ENCODE peak calls at places on chromosome 6, in nine cellular contexts. One of them, this sample, is unnamed. For H3K4me1, the result is how much of the 10 kb centered on the place peaks cover.

GRCh38 chr6:112332274-112332673 is 14.9 kb upstream of the RFPL4B start:
- DNase-seq in heart right ventricle: no peak
- DNase-seq in kidney: no peak
- DNase-seq in GM23338: no peak
- DNase-seq in cardiac muscle cell: no peak
- DNase-seq in mucosa of descending colon: no peak
- DNase-seq in lower lobe of right lung: no peak
- DNase-seq in neural progenitor cell: no peak
- DNase-seq in Panc1: no peak
- DNase-seq in this sample: no peak

GRCh38 chr6:74048387-74048786 is 352.4 kb downstream of the CD109 start:
- DNase-seq in heart right ventricle: no peak
- DNase-seq in kidney: no peak
- DNase-seq in GM23338: no peak
- DNase-seq in cardiac muscle cell: no peak
- DNase-seq in mucosa of descending colon: no peak
- DNase-seq in lower lobe of right lung: no peak
- DNase-seq in neural progenitor cell: no peak
- DNase-seq in Panc1: no peak
- DNase-seq in this sample: no peak

GRCh38 chr6:22838346-22838745 is 269.0 kb downstream of the HDGFL1 start:
- DNase-seq in heart right ventricle: no peak
- DNase-seq in kidney: no peak
- DNase-seq in GM23338: peak
- DNase-seq in cardiac muscle cell: no peak
- DNase-seq in mucosa of descending colon: no peak
- DNase-seq in lower lobe of right lung: no peak
- DNase-seq in neural progenitor cell: no peak
- DNase-seq in Panc1: no peak
- DNase-seq in this sample: no peak

GRCh38 chr6:87723727-87724078 is 21.7 kb upstream of the AKIRIN2 start:
- DNase-seq in heart right ventricle: no peak
- DNase-seq in kidney: no peak
- DNase-seq in GM23338: no peak
- DNase-seq in cardiac muscle cell: no peak
- DNase-seq in mucosa of descending colon: no peak
- DNase-seq in lower lobe of right lung: no peak
- DNase-seq in neural progenitor cell: no peak
- DNase-seq in Panc1: no peak
- DNase-seq in this sample: no peak

GRCh38 chr6:129312865-129313264 is 397.1 kb downstream of the ARHGAP18 start:
- DNase-seq in heart right ventricle: no peak
- DNase-seq in kidney: no peak
- DNase-seq in GM23338: no peak
- DNase-seq in cardiac muscle cell: no peak
- DNase-seq in mucosa of descending colon: no peak
- DNase-seq in lower lobe of right lung: no peak
- DNase-seq in neural progenitor cell: no peak
- DNase-seq in Panc1: no peak
- DNase-seq in this sample: no peak

GRCh38 chr6:30259140-30260035 is 46.2 kb upstream of the TRIM26 start:
- DNase-seq in heart right ventricle: peak
- DNase-seq in kidney: peak
- DNase-seq in GM23338: peak
- DNase-seq in cardiac muscle cell: peak
- DNase-seq in mucosa of descending colon: peak
- DNase-seq in lower lobe of right lung: peak
- DNase-seq in neural progenitor cell: peak
- DNase-seq in Panc1: peak
- DNase-seq in this sample: peak

GRCh38 chr6:21200056-21200870 is 393.3 kb upstream of the SOX4 start:
- DNase-seq in heart right ventricle: no peak
- DNase-seq in kidney: no peak
- DNase-seq in GM23338: no peak
- DNase-seq in cardiac muscle cell: peak
- DNase-seq in mucosa of descending colon: no peak
- DNase-seq in lower lobe of right lung: no peak
- DNase-seq in neural progenitor cell: no peak
- DNase-seq in Panc1: no peak
- DNase-seq in this sample: no peak

GRCh38 chr6:128519132-128519930 is 1.1 kb downstream of the PTPRK start:
- DNase-seq in heart right ventricle: peak
- DNase-seq in kidney: peak
- DNase-seq in GM23338: peak
- DNase-seq in cardiac muscle cell: peak
- DNase-seq in mucosa of descending colon: peak
- DNase-seq in lower lobe of right lung: peak
- DNase-seq in neural progenitor cell: peak
- DNase-seq in Panc1: no peak
- DNase-seq in this sample: peak

GRCh38 chr6:122719176-122719575 is 60.3 kb upstream of the FABP7 start:
- DNase-seq in heart right ventricle: no peak
- DNase-seq in kidney: no peak
- DNase-seq in GM23338: no peak
- DNase-seq in cardiac muscle cell: no peak
- DNase-seq in mucosa of descending colon: no peak
- DNase-seq in lower lobe of right lung: no peak
- DNase-seq in neural progenitor cell: no peak
- DNase-seq in Panc1: no peak
- DNase-seq in this sample: no peak

GRCh38 chr6:159819098-159819497 is 19.0 kb downstream of the PNLDC1 start:
- DNase-seq in heart right ventricle: no peak
- DNase-seq in kidney: no peak
- DNase-seq in GM23338: no peak
- DNase-seq in cardiac muscle cell: no peak
- DNase-seq in mucosa of descending colon: no peak
- DNase-seq in lower lobe of right lung: peak
- DNase-seq in neural progenitor cell: no peak
- DNase-seq in Panc1: no peak
- DNase-seq in this sample: no peak

GRCh38 chr6:127918506-127919427 is 17.9 kb upstream of the THEMIS start:
- DNase-seq in heart right ventricle: no peak
- DNase-seq in kidney: no peak
- DNase-seq in GM23338: no peak
- DNase-seq in cardiac muscle cell: no peak
- DNase-seq in mucosa of descending colon: no peak
- DNase-seq in lower lobe of right lung: no peak
- DNase-seq in neural progenitor cell: no peak
- DNase-seq in Panc1: no peak
- DNase-seq in this sample: no peak

DNA sequence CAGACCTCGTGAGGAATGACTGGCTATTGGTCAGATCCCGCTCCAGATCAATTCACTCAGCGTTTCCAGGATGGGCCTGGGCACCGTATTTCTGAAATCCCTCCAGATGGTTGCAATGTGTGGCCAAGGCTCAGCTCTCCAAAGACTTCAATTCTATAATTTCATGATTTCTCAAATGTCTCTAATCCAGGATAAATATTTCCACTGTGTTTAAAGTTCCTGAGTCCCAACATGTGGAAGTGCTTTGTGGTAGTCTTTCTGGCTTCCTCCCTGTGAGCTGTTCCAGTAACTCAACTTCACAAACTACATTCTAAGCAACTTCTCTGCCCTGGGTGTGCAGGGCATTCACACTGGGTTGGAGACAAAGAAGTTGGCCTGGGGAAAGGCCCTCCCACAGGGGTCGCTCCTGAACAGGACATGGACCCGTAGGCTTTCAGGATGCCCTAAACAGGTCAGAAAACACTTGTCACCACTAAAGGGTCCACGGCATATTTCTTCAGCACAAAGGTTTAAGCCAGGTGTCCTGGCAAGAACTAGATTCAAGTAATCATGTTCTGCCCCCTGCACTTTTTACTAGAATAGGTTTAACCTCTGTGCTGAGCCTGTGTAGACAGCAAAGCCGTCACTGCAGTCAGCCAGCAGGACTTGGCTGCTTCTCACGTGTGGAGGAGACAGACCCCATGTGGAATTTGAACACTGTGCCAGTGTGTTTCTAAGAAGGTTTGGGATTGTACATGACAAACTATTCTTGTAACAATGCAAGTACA is 212.0 kb downstream of the WDR27 start:
- DNase-seq in heart right ventricle: no peak
- DNase-seq in kidney: no peak
- DNase-seq in GM23338: no peak
- DNase-seq in cardiac muscle cell: no peak
- DNase-seq in mucosa of descending colon: no peak
- DNase-seq in lower lobe of right lung: no peak
- DNase-seq in neural progenitor cell: peak
- DNase-seq in Panc1: no peak
- DNase-seq in this sample: no peak
- TF ChIP-seq CTCF in heart right ventricle: no peak
- TF ChIP-seq CTCF in kidney: no peak
- TF ChIP-seq CTCF in GM23338: no peak
- TF ChIP-seq CTCF in cardiac muscle cell: no peak
- TF ChIP-seq CTCF in mucosa of descending colon: no peak
- TF ChIP-seq CTCF in lower lobe of right lung: no peak
- TF ChIP-seq CTCF in neural progenitor cell: peak
- TF ChIP-seq CTCF in Panc1: peak
- TF ChIP-seq CTCF in this sample: no peak

DNA sequence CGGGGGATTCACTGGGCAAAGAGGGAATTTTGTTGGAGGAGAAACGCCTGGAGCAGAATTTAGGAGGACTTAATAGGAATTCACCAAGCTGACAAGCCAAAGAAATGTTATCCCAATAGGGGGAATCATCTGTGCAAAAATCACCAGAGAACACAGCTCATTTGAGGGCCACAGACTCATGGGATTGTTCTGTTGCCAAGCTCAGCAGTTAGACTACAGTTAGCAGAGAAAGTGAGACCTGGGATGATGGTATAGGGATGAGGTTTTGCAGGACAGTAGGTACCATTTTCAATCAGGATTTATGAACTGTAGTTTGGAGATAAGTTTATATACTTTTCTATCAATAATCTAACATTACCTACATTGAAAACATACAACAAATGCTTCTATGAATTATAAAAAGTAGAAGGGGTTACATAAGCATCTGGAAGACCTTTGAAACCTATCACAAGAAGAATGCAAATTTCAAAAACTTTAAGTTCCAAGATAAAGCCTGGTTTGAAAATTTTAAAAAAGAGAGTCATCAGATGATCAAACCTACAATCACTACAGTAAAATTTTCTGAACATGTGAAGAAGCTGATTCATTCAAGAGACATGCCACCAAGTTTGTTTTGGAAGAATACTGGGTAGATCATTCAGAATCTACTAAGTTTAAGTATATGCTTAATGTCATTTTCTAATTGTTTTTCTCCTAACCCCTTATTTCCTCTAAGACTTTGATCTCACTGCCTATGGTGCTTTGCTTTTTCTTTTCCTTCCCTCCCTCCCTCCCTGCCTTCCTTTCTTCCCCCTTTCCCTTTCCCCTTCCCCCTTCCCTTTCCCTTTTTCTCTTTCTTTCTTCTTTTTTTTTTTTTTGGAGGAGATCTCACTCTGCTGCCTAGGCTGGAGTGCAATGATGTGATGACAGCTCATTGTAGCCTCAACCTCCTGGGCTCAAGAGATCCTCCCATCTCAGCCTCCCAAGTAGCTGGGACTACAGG is 81.5 kb downstream of the KIF13A start:
- DNase-seq in heart right ventricle: no peak
- DNase-seq in kidney: no peak
- DNase-seq in GM23338: no peak
- DNase-seq in cardiac muscle cell: no peak
- DNase-seq in mucosa of descending colon: no peak
- DNase-seq in lower lobe of right lung: no peak
- DNase-seq in neural progenitor cell: no peak
- DNase-seq in Panc1: no peak
- DNase-seq in this sample: no peak
- H3K4me1 ChIP-seq in heart right ventricle: half or more
- H3K4me1 ChIP-seq in kidney: under half
- H3K4me1 ChIP-seq in GM23338: under half
- H3K4me1 ChIP-seq in cardiac muscle cell: under half
- H3K4me1 ChIP-seq in mucosa of descending colon: under half
- H3K4me1 ChIP-seq in lower lobe of right lung: half or more
- H3K4me1 ChIP-seq in neural progenitor cell: under half
- H3K4me1 ChIP-seq in Panc1: under half
- H3K4me1 ChIP-seq in this sample: under half

DNA sequence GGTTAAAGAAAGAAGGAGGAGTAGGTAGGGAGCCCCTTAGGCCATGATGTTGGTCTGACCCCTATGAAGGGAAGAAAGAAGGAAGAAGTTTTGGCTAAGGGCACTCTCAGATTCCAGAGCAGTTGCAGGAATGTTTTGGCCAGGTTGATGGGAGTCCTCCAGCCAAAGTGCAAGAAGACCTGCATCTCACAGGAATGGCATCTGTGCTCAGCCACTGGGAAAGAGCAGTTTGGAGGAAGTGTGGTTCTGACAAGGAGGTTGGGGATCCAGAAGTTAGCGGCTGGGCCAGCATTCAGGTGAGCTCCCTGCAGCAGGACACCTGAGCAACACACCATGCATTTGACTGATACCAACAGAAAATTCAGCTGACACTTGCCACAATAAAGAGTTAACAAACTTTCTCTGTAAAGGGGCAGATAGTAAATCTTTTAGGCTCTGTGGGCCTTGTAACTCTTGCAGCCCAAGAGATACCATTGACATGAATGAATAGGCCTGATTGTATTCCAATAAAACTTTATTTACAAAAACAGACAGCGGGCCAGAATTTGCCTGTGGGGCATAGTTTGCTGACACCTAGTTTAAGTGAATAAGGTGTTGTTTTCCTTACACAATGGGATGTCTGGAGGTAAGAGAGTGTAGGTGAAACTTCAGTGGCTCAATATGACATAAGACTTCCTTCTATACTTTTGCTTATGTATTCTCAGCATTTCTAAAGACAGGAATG is 71.0 kb downstream of the EDN1 start:
- DNase-seq in heart right ventricle: no peak
- DNase-seq in kidney: no peak
- DNase-seq in GM23338: no peak
- DNase-seq in cardiac muscle cell: no peak
- DNase-seq in mucosa of descending colon: no peak
- DNase-seq in lower lobe of right lung: no peak
- DNase-seq in neural progenitor cell: no peak
- DNase-seq in Panc1: no peak
- DNase-seq in this sample: no peak
- TF ChIP-seq CTCF in heart right ventricle: no peak
- TF ChIP-seq CTCF in kidney: no peak
- TF ChIP-seq CTCF in GM23338: no peak
- TF ChIP-seq CTCF in cardiac muscle cell: no peak
- TF ChIP-seq CTCF in mucosa of descending colon: no peak
- TF ChIP-seq CTCF in lower lobe of right lung: no peak
- TF ChIP-seq CTCF in neural progenitor cell: no peak
- TF ChIP-seq CTCF in Panc1: no peak
- TF ChIP-seq CTCF in this sample: no peak

DNA sequence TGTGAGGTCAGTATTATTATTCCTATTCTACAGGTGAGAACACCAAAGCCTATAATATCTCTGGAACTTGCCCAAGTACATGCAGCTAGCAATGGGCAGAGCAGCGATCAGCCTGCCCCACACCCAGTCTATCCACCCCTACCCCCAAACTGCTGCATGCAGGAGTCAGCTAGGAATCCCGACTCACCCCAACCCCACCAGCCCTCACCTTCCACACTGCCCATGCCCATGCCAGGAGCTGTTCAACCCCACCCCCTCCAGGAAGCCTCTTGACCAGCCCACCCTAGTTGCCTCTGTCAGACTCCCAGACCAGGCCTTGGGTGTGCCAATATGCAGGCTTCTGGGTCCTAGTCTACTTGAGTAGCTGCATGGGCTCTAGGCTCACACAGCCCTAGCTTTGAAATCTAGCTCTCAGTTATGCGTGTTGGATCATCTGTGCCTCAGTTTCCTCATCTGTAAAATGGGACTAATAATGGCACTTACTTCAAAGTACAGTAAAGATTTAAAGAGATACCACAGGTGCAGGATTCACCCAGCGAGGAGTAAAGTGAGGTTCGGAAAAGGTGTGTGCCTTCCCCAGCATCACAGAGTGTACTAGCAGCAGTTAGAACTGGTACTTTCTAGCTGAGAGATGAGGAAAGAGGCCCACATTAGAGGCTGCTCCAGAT is 173.2 kb downstream of the VEGFA start:
- DNase-seq in heart right ventricle: no peak
- DNase-seq in kidney: no peak
- DNase-seq in GM23338: no peak
- DNase-seq in cardiac muscle cell: no peak
- DNase-seq in mucosa of descending colon: no peak
- DNase-seq in lower lobe of right lung: no peak
- DNase-seq in neural progenitor cell: no peak
- DNase-seq in Panc1: no peak
- DNase-seq in this sample: no peak
- H3K4me1 ChIP-seq in heart right ventricle: under half
- H3K4me1 ChIP-seq in kidney: under half
- H3K4me1 ChIP-seq in GM23338: under half
- H3K4me1 ChIP-seq in cardiac muscle cell: under half
- H3K4me1 ChIP-seq in mucosa of descending colon: under half
- H3K4me1 ChIP-seq in lower lobe of right lung: under half
- H3K4me1 ChIP-seq in neural progenitor cell: under half
- H3K4me1 ChIP-seq in Panc1: under half
- H3K4me1 ChIP-seq in this sample: under half